ENCODE peak calls at places on chromosomes 5 and 9, in eight cellular contexts. J, H, E, L, I, O, V and T are unnamed samples.

GRCh38 chr9:95047452-95048224 is 269.9 kb downstream of the FANCC start:
- DNase-seq in J (no peak), H (no peak), E (no peak), L (no peak), I (no peak), O (no peak), V (no peak), T (no peak)

GRCh38 chr5:135089912-135090311 is 55.9 kb upstream of the PITX1 start:
- DNase-seq in J (no peak), H (no peak), E (no peak), L (no peak), I (no peak), O (no peak), V (no peak), T (no peak)

GRCh38 chr9:126146254-126147145 is 180.1 kb upstream of the MVB12B start:
- DNase-seq in J (no peak), H (no peak), E (no peak), L (peak), I (no peak), O (peak), V (peak), T (peak)

GRCh38 chr5:17157916-17158529 is 59.4 kb upstream of the BASP1 start:
- DNase-seq in J (no peak), H (no peak), E (no peak), L (no peak), I (no peak), O (no peak), V (no peak), T (no peak)

GRCh38 chr9:70484232-70485130 is 70.0 kb upstream of the KLF9 start:
- DNase-seq in J (no peak), H (no peak), E (peak), L (peak), I (no peak), O (peak), V (peak), T (no peak)

GRCh38 chr5:54307583-54307982 is 2.8 kb downstream of the ARL15 start:
- DNase-seq in J (no peak), H (no peak), E (no peak), L (no peak), I (no peak), O (no peak), V (no peak), T (no peak)

GRCh38 chr5:151020304-151021031 is at the start of gene GPX3:
- DNase-seq in J (peak), H (peak), E (peak), L (no peak), I (peak), O (peak), V (peak), T (peak)

GRCh38 chr9:15295761-15296405 is 11.1 kb downstream of the TTC39B start:
- DNase-seq in J (no peak), H (no peak), E (peak), L (no peak), I (no peak), O (peak), V (no peak), T (no peak)

GRCh38 chr5:102815560-102816324 is 60.6 kb downstream of the PAM start:
- DNase-seq in J (no peak), H (no peak), E (no peak), L (no peak), I (no peak), O (no peak), V (no peak), T (no peak)

GRCh38 chr5:21452429-21452828 is 1400.7 kb downstream of the CDH12 start:
- DNase-seq in J (no peak), H (no peak), E (no peak), L (no peak), I (no peak), O (no peak), V (no peak), T (no peak)

GRCh38 chr5:105868038-105868775 is 1802.5 kb downstream of the EFNA5 start:
- DNase-seq in J (no peak), H (no peak), E (no peak), L (no peak), I (no peak), O (no peak), V (no peak), T (no peak)

GRCh38 chr5:128258387-128258786 is 174.8 kb downstream of the SLC12A2 start:
- DNase-seq in J (no peak), H (no peak), E (no peak), L (no peak), I (no peak), O (no peak), V (no peak), T (no peak)

GRCh38 chr5:178114325-178115135 is 1.2 kb downstream of the N4BP3 start:
- DNase-seq in J (no peak), H (no peak), E (no peak), L (peak), I (no peak), O (no peak), V (no peak), T (no peak)

GRCh38 chr5:6387970-6388369 is 9.6 kb upstream of the MED10 start:
- DNase-seq in J (no peak), H (no peak), E (no peak), L (no peak), I (no peak), O (no peak), V (no peak), T (no peak)

GRCh38 chr9:87601175-87601574 is 103.5 kb downstream of the DAPK1 start:
- DNase-seq in J (no peak), H (peak), E (no peak), L (no peak), I (peak), O (no peak), V (no peak), T (no peak)

GRCh38 chr5:119470105-119470763 is 17.9 kb downstream of the HSD17B4 start:
- DNase-seq in J (no peak), H (no peak), E (no peak), L (no peak), I (no peak), O (no peak), V (no peak), T (no peak)

GRCh38 chr5:50653946-50654345 is 12.5 kb upstream of the PARP8 start:
- DNase-seq in J (no peak), H (no peak), E (no peak), L (peak), I (no peak), O (no peak), V (no peak), T (no peak)

GRCh38 chr9:20197976-20198685 is 409.3 kb upstream of the SLC24A2 start:
- DNase-seq in J (no peak), H (no peak), E (no peak), L (peak), I (no peak), O (no peak), V (peak), T (no peak)

GRCh38 chr5:163105456-163105855 is 331.9 kb upstream of the CCNG1 start:
- DNase-seq in J (no peak), H (no peak), E (no peak), L (no peak), I (no peak), O (no peak), V (no peak), T (no peak)

GRCh38 chr9:133583111-133583510 is 26.1 kb downstream of the FAM163B start:
- DNase-seq in J (no peak), H (no peak), E (no peak), L (no peak), I (no peak), O (no peak), V (no peak), T (no peak)

GRCh38 chr9:116279230-116279629 is 125.6 kb downstream of the PAPPA start:
- DNase-seq in J (no peak), H (no peak), E (no peak), L (no peak), I (no peak), O (no peak), V (no peak), T (no peak)

GRCh38 chr9:114830546-114830945 is 24.7 kb upstream of the TNFSF15 start:
- DNase-seq in J (no peak), H (no peak), E (no peak), L (no peak), I (no peak), O (no peak), V (peak), T (no peak)

GRCh38 chr5:73273379-73274050 is 100.5 kb downstream of the TMEM174 start:
- DNase-seq in J (no peak), H (no peak), E (no peak), L (no peak), I (no peak), O (peak), V (no peak), T (no peak)

GRCh38 chr5:121748690-121749089 is 103.0 kb upstream of the FTMT start:
- DNase-seq in J (no peak), H (no peak), E (no peak), L (no peak), I (no peak), O (no peak), V (no peak), T (no peak)

GRCh38 chr9:94568250-94568889 is 13.5 kb downstream of the PCAT7 start:
- DNase-seq in J (no peak), H (no peak), E (no peak), L (no peak), I (no peak), O (no peak), V (no peak), T (peak)

GRCh38 chr5:142865631-142866030 is 95.5 kb downstream of the ARHGAP26 start:
- DNase-seq in J (no peak), H (no peak), E (no peak), L (no peak), I (no peak), O (no peak), V (no peak), T (no peak)

GRCh38 chr5:29005386-29005785 is 1967.0 kb upstream of the CDH9 start:
- DNase-seq in J (no peak), H (no peak), E (no peak), L (no peak), I (no peak), O (no peak), V (peak), T (no peak)

DNA sequence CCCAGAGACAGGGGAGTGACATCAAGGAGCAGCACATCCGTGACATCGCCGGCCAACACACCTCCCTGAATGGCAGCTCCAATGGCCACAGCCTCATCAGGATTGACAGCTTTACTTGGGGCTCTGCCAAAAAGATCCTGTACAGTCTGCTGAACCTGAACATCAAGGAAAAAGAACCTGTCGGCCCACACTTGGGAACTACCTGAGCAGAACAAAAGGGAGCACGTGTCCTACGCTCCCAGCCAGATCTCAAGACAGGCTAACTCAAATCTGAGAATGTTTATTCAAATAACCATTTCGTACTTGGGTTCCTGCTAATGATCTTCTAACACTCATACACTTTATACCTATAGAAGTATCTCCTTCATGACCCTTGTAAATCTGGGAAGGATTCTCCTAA is 15.3 kb downstream of the HSPA9 start:
- DNase-seq in J (no peak), H (no peak), E (no peak), L (no peak), I (no peak), O (no peak), V (no peak), T (no peak)
- TF ChIP-seq CTCF in J (no peak), H (no peak), E (no peak), L (no peak), I (no peak), O (no peak), V (no peak), T (no peak)

GRCh38 chr9:129573977-129574376 is 46.9 kb downstream of the C9orf50 start:
- DNase-seq in J (no peak), H (no peak), E (no peak), L (no peak), I (no peak), O (no peak), V (no peak), T (no peak)

GRCh38 chr9:129571298-129572051 is 49.4 kb downstream of the C9orf50 start:
- DNase-seq in J (no peak), H (no peak), E (no peak), L (no peak), I (no peak), O (no peak), V (no peak), T (peak)

GRCh38 chr9:129570450-129571297 is 50.2 kb downstream of the C9orf50 start:
- DNase-seq in J (peak), H (peak), E (peak), L (no peak), I (peak), O (peak), V (no peak), T (peak)

GRCh38 chr9:129572052-129572425 is 48.9 kb downstream of the C9orf50 start:
- DNase-seq in J (no peak), H (no peak), E (no peak), L (no peak), I (no peak), O (no peak), V (no peak), T (peak)

GRCh38 chr9:129572517-129572916 is 48.4 kb downstream of the C9orf50 start:
- DNase-seq in J (no peak), H (no peak), E (no peak), L (no peak), I (no peak), O (no peak), V (no peak), T (peak)
- H3K27ac ChIP-seq in J (no peak), H (no peak), E (no peak), L (no peak), I (no peak), O (peak), V (no peak), T (no peak)

GRCh38 chr9:136787690-136788400 is 3.3 kb upstream of the TMEM141 start:
- DNase-seq in J (peak), H (peak), E (peak), L (peak), I (peak), O (peak), V (peak), T (no peak)
- H3K4me3 ChIP-seq in J (peak), H (no peak), E (no peak), L (no peak), I (no peak), O (peak), V (peak), T (no peak)

DNA sequence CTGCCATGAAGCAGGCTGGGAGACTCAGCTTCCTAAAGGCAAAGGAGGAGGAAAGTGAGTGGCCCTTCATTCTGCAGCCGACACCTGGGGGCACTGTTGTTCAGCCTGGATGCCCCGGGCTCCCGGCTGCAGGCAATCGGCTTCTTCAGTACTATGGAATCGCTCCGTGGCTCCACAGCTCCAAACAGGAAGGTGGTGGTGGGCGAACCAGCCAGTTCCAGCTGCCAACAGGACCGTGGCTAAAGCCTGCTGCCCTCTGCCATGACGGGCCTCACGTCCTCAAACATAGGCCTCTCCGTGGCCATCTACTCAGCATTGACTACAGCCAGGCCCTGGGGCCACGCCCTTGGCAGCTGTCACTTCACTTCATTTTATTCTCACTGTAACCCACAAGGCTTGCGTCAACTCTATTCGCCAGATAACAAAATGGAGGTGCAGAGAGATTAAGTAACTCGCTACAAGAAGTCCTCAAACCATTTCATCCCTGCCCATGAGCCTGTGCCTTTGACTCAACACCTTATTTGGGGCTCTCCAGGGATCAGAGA is 38.1 kb downstream of the PAX5 start:
- DNase-seq in J (peak), H (peak), E (no peak), L (peak), I (no peak), O (peak), V (peak), T (no peak)
- TF ChIP-seq CTCF in J (peak), H (peak), E (no peak), L (peak), I (peak), O (peak), V (peak), T (peak)

DNA sequence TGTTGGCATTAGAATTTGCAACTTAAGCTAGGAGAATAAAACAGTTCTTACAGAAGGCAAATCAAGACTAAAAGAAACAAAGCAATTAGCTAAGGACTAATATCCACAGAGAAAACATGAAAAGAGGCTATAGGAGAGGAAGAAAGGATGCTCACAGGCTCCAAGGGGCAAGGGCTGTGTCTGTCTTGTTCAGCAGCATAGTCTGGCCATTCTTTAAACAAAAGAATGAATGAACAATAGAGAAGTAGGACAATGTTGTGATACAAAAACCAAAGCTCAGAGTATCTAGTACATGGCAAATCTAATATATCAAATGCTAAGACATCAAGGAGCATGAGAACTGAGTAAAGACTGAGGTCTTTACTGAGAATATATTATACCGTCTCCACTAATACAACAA is 39.5 kb downstream of the PLPP1 start:
- DNase-seq in J (no peak), H (no peak), E (no peak), L (no peak), I (no peak), O (no peak), V (no peak), T (no peak)
- H3K27ac ChIP-seq in J (no peak), H (no peak), E (no peak), L (no peak), I (no peak), O (no peak), V (no peak), T (no peak)

GRCh38 chr5:140548300-140548688 is 832 bp downstream of the EIF4EBP3 start:
- DNase-seq in J (no peak), H (no peak), E (no peak), L (no peak), I (no peak), O (no peak), V (no peak), T (no peak)

GRCh38 chr5:140550147-140551079 is 3.0 kb downstream of the EIF4EBP3 start:
- DNase-seq in J (no peak), H (no peak), E (no peak), L (no peak), I (no peak), O (no peak), V (no peak), T (no peak)

GRCh38 chr5:140547508-140548299 is at the start of gene EIF4EBP3:
- DNase-seq in J (peak), H (peak), E (peak), L (peak), I (peak), O (peak), V (peak), T (peak)

GRCh38 chr5:140549237-140550144 is 2.0 kb downstream of the EIF4EBP3 start:
- DNase-seq in J (no peak), H (no peak), E (peak), L (no peak), I (peak), O (no peak), V (peak), T (no peak)

DNA sequence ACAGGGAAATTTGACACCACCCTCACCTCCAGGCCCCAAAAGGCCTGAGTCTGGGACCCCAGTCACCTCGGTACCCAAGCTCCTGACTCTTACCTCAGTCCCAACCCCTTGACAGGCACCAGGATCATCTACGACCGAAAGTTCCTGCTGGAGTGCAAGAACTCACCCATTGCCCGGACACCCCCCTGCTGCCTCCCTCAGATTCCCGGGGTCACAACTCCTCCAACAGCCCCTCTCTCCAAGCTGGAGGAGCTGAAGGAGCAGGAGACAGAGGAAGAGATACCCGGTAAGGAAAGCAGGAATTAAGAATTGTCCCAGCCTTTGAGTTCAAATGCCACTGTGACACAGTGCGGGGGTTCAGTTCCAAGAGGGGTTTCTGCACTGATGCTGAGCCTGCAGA is 1.3 kb downstream of the EIF4EBP3 start:
- DNase-seq in J (no peak), H (no peak), E (no peak), L (no peak), I (no peak), O (no peak), V (no peak), T (no peak)
- H3K4me3 ChIP-seq in J (peak), H (no peak), E (no peak), L (no peak), I (peak), O (no peak), V (no peak), T (peak)

GRCh38 chr5:37899037-37899436 is 59.2 kb upstream of the GDNF start:
- DNase-seq in J (no peak), H (no peak), E (no peak), L (no peak), I (no peak), O (no peak), V (no peak), T (no peak)

GRCh38 chr5:37896159-37896558 is 56.3 kb upstream of the GDNF start:
- DNase-seq in J (no peak), H (no peak), E (no peak), L (no peak), I (no peak), O (no peak), V (no peak), T (no peak)

GRCh38 chr5:37905230-37905629 is 65.4 kb upstream of the GDNF start:
- DNase-seq in J (no peak), H (no peak), E (no peak), L (no peak), I (no peak), O (no peak), V (no peak), T (no peak)

GRCh38 chr5:37902323-37902722 is 62.5 kb upstream of the GDNF start:
- DNase-seq in J (no peak), H (no peak), E (no peak), L (no peak), I (no peak), O (no peak), V (no peak), T (no peak)

GRCh38 chr5:37900692-37901091 is 60.9 kb upstream of the GDNF start:
- DNase-seq in J (peak), H (peak), E (peak), L (peak), I (peak), O (no peak), V (peak), T (no peak)
- TF ChIP-seq CTCF in J (peak), H (peak), E (no peak), L (no peak), I (peak), O (no peak), V (peak), T (no peak)

GRCh38 chr9:90953200-90953599 is 151.6 kb downstream of the SYK start:
- DNase-seq in J (no peak), H (no peak), E (no peak), L (no peak), I (no peak), O (no peak), V (no peak), T (no peak)
- H3K27ac ChIP-seq in J (no peak), H (no peak), E (no peak), L (no peak), I (no peak), O (no peak), V (no peak), T (no peak)

GRCh38 chr9:131274674-131275331 is 1.5 kb downstream of the FAM78A start:
- DNase-seq in J (peak), H (peak), E (no peak), L (peak), I (peak), O (no peak), V (no peak), T (no peak)
- H3K4me3 ChIP-seq in J (peak), H (peak), E (peak), L (peak), I (peak), O (no peak), V (no peak), T (peak)

GRCh38 chr5:146390469-146390868 is 51.8 kb downstream of the POU4F3 start:
- DNase-seq in J (no peak), H (no peak), E (no peak), L (no peak), I (no peak), O (no peak), V (no peak), T (no peak)
- TF ChIP-seq CTCF in J (no peak), H (no peak), E (no peak), L (peak), I (no peak), O (peak), V (peak), T (no peak)